ENCODE peak calls at places on chromosomes 1 and 21, in seven cellular contexts. J is breast epithelium; P is SK-N-SH; I is CD4-positive, alpha-beta T cell; U is CD8-positive, alpha-beta T cell; F is H7; A is NCI-H748 treated with DMSO at 0.1 percent for 48 hours. D is an unnamed sample.

GRCh38 chr1:214570442-214570841 is 19.0 kb upstream of the PTPN14 start:
- DNase-seq in U (no peak), A (no peak), F (no peak), P (no peak), J (no peak), I (no peak), D (no peak)

GRCh38 chr1:206982216-206982615 is 12.0 kb upstream of the FCAMR start:
- DNase-seq in I (peak; percentile 54), P (peak; percentile 58), J (no peak), U (peak; percentile 47), A (peak; percentile 1), F (peak; percentile 46), D (peak; percentile 59)

GRCh38 chr1:6690186-6690585 is 11.4 kb downstream of the DNAJC11 start:
- DNase-seq in F (no peak), P (no peak), I (no peak), A (no peak), U (no peak), J (no peak), D (no peak)

GRCh38 chr1:2985694-2986548 is 35.3 kb upstream of the ACTRT2 start:
- DNase-seq in I (no peak), J (no peak), A (no peak), P (no peak), F (no peak), U (no peak), D (no peak)

GRCh38 chr1:91585982-91586381 is 85.3 kb downstream of the CDC7 start:
- DNase-seq in I (no peak), J (no peak), P (no peak), F (no peak), A (no peak), U (no peak), D (no peak)

GRCh38 chr21:45632165-45632896 is 11.2 kb upstream of the PCBP3 start:
- DNase-seq in U (no peak), J (no peak), F (no peak), P (peak; percentile 6), I (no peak), A (no peak), D (no peak)

GRCh38 chr1:241776911-241777310 is 71.1 kb upstream of the EXO1 start:
- DNase-seq in A (no peak), P (no peak), U (no peak), F (no peak), I (no peak), J (no peak), D (no peak)

GRCh38 chr1:90357980-90358379 is 359.1 kb downstream of the BARHL2 start:
- DNase-seq in F (no peak), A (no peak), U (no peak), I (no peak), P (no peak), J (no peak), D (no peak)

GRCh38 chr1:61141288-61142044 is 59.1 kb downstream of the NFIA start:
- DNase-seq in J (no peak), P (no peak), A (peak; percentile 87), I (no peak), F (no peak), U (no peak), D (no peak)

GRCh38 chr1:94855307-94855700 is 35.1 kb downstream of the SLC44A3 start:
- DNase-seq in F (no peak), U (no peak), I (no peak), P (no peak), A (no peak), J (no peak), D (no peak)

GRCh38 chr1:23657659-23658275 is 33.8 kb upstream of the RPL11 start:
- DNase-seq in U (no peak), F (peak; percentile 86), P (peak; percentile 79), A (peak; percentile 3), J (no peak), I (peak; percentile 7), D (no peak)

GRCh38 chr1:159752135-159752580 is 28.6 kb upstream of the DUSP23 start:
- DNase-seq in I (no peak), U (no peak), J (peak; percentile 55), F (no peak), A (no peak), P (no peak), D (no peak)

GRCh38 chr1:29290414-29290980 is 54.2 kb downstream of the PTPRU start:
- DNase-seq in F (no peak), I (no peak), J (no peak), U (no peak), A (no peak), P (no peak), D (no peak)

GRCh38 chr1:162230096-162230495 is 146.6 kb downstream of the SPATA46 start:
- DNase-seq in A (peak; percentile 83), P (no peak), J (no peak), F (peak; percentile 29), U (no peak), I (no peak), D (no peak)

GRCh38 chr1:116415200-116415698 is 42.2 kb downstream of the ATP1A1 start:
- DNase-seq in U (no peak), F (no peak), J (no peak), P (no peak), I (no peak), A (no peak), D (no peak)

D was measured in substantia nigra.